ENCODE peak calls at places on chromosomes 2 and 18, in six cellular contexts. T, N, L, M, A and V are unnamed samples.

GRCh38 chr2:95269036-95269680 is 5.1 kb upstream of the PROM2 start:
- DNase-seq in T (no peak), N (no peak), L (peak; percentile 2), M (no peak), A (no peak), V (no peak)

GRCh38 chr2:160695402-160696060 is 201.9 kb upstream of the RBMS1 start:
- DNase-seq in T (no peak), N (no peak), L (no peak), M (no peak), A (no peak), V (no peak)

GRCh38 chr2:45992021-45992745 is 305.0 kb upstream of the EPAS1 start:
- DNase-seq in T (peak; percentile 95), N (peak; percentile 99), L (no peak), M (no peak), A (no peak), V (no peak)

GRCh38 chr2:46701152-46701551 is 214.5 kb downstream of the MCFD2 start:
- DNase-seq in T (no peak), N (no peak), L (no peak), M (no peak), A (no peak), V (peak; percentile 9)

GRCh38 chr2:121748202-121748601 is 7.2 kb upstream of the TSN start:
- DNase-seq in T (peak; percentile 55), N (peak; percentile 61), L (peak; percentile 28), M (peak; percentile 76), A (no peak), V (peak; percentile 28)

GRCh38 chr2:133489641-133490411 is 78.4 kb downstream of the NCKAP5 start:
- DNase-seq in T (no peak), N (no peak), L (no peak), M (no peak), A (no peak), V (no peak)

GRCh38 chr2:69518836-69519235 is 81.6 kb upstream of the NFU1 start:
- DNase-seq in T (no peak), N (no peak), L (peak; percentile 70), M (no peak), A (no peak), V (no peak)

GRCh38 chr18:66316708-66317107 is 287.2 kb downstream of the CDH19 start:
- DNase-seq in T (no peak), N (no peak), L (no peak), M (no peak), A (no peak), V (no peak)

GRCh38 chr2:212392048-212392447 is 146.6 kb downstream of the ERBB4 start:
- DNase-seq in T (no peak), N (no peak), L (no peak), M (no peak), A (no peak), V (no peak)

GRCh38 chr2:37080674-37081073 is 3.5 kb downstream of the HEATR5B start:
- DNase-seq in T (no peak), N (no peak), L (no peak), M (peak; percentile 37), A (no peak), V (peak; percentile 36)

GRCh38 chr2:1715184-1716012 is 28.9 kb downstream of the PXDN start:
- DNase-seq in T (no peak), N (no peak), L (no peak), M (no peak), A (peak; percentile 91), V (peak; percentile 87)

GRCh38 chr2:164826293-164827243 is 15.1 kb downstream of the COBLL1 start:
- DNase-seq in T (peak; percentile 81), N (no peak), L (no peak), M (no peak), A (peak; percentile 71), V (peak; percentile 66)

GRCh38 chr2:140892911-140893637 is 1237.7 kb downstream of the LRP1B start:
- DNase-seq in T (no peak), N (no peak), L (no peak), M (no peak), A (no peak), V (no peak)

GRCh38 chr2:25420820-25421237 is 79.1 kb upstream of the DNMT3A start:
- DNase-seq in T (no peak), N (no peak), L (no peak), M (peak; percentile 86), A (no peak), V (no peak)

GRCh38 chr2:190431907-190432306 is 23.8 kb downstream of the MFSD6 start:
- DNase-seq in T (no peak), N (no peak), L (no peak), M (no peak), A (no peak), V (peak; percentile 81)

GRCh38 chr18:28267276-28267675 is 90.3 kb upstream of the CDH2 start:
- DNase-seq in T (no peak), N (no peak), L (no peak), M (no peak), A (no peak), V (no peak)

GRCh38 chr2:232927793-232928563 is 57.9 kb downstream of the SNORC start:
- DNase-seq in T (no peak), N (no peak), L (peak; percentile 43), M (no peak), A (peak; percentile 84), V (no peak)

GRCh38 chr18:51025512-51025911 is 4.5 kb upstream of the SMAD4 start:
- DNase-seq in T (no peak), N (no peak), L (no peak), M (no peak), A (no peak), V (no peak)

GRCh38 chr18:79962311-79962710 is 2.1 kb upstream of the HSBP1L1 start:
- DNase-seq in T (no peak), N (no peak), L (no peak), M (no peak), A (no peak), V (no peak)

GRCh38 chr2:242053921-242054320 is 184.4 kb downstream of the RTP5 start:
- DNase-seq in T (no peak), N (no peak), L (no peak), M (no peak), A (no peak), V (no peak)

GRCh38 chr2:105294844-105295481 is 34.6 kb downstream of the TGFBRAP1 start:
- DNase-seq in T (peak; percentile 59), N (peak; percentile 66), L (peak; percentile 75), M (peak; percentile 64), A (peak; percentile 82), V (peak; percentile 57)

GRCh38 chr2:197779261-197779660 is 5.9 kb downstream of the BOLL start:
- DNase-seq in T (no peak), N (no peak), L (no peak), M (no peak), A (no peak), V (no peak)

GRCh38 chr18:45628979-45629958 is 14.0 kb downstream of the SLC14A2 start:
- DNase-seq in T (no peak), N (peak; percentile 2), L (no peak), M (peak; percentile 50), A (no peak), V (no peak)

GRCh38 chr2:113842919-113843736 is 46.8 kb upstream of the ACTR3 start:
- DNase-seq in T (no peak), N (no peak), L (no peak), M (no peak), A (no peak), V (no peak)

GRCh38 chr18:74541703-74542555 is 7.6 kb downstream of the CNDP1 start:
- DNase-seq in T (peak; percentile 92), N (no peak), L (no peak), M (no peak), A (no peak), V (no peak)

GRCh38 chr18:7173216-7173615 is 55.6 kb upstream of the LAMA1 start:
- DNase-seq in T (no peak), N (no peak), L (no peak), M (no peak), A (no peak), V (no peak)

GRCh38 chr18:7172611-7173010 is 55.0 kb upstream of the LAMA1 start:
- DNase-seq in T (no peak), N (no peak), L (no peak), M (no peak), A (no peak), V (no peak)

GRCh38 chr18:7174359-7175107 is 56.4 kb upstream of the LRRC30 start:
- DNase-seq in T (peak; percentile 10), N (no peak), L (peak; percentile 28), M (peak; percentile 21), A (peak; percentile 36), V (no peak)

DNA sequence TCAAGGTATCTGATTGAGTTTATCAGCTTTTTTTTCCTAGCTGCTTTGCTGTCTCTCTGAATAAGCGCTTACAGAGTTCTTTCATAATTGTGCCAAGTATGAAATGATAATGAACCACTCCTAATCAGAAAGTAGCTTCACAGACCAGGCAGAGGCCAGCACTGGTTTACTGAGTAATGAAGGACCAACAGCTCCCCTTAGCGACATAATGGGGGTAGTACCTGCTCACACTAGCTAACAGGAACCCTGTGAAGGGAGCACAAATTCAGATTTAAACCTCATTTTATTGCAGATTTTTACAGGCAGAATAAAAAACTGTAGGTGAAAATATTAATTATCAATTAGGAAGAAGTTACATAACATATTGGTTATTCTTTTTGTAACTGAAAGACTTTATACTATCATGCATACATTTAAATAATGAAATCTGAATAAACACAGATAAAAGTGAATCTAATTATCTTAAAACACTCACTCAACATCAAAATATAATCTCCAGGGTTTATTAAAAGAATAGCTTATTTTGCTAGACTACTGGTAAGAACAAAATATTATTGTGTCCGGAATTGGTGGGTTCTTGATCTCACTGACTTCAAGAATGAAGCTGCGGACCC is 53.7 kb upstream of the LRRC30 start:
- DNase-seq in T (peak; percentile 45), N (peak; percentile 54), L (peak; percentile 57), M (peak; percentile 57), A (peak; percentile 86), V (peak; percentile 49)
- TF ChIP-seq MAX in T (no peak), N (no peak), L (no peak), M (no peak), A (no peak), V (no peak)

DNA sequence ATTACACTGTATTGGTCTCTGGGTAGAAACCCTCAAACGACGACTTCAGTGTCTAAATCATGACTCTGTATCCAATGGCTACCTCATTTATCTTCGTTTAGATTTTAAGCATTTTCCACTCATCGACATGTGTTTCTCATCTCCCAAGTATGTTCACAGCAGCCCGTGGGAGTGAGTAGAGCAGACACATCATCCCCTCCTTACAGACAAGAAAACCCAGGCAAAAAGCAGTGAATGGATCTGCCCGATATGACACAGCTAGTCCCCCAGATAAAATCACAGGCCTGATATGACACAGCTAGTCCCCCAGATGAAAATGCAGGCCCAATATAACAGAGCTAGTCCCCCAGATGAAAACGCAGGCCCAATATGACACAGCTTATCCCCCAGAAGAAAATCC is 279.7 kb downstream of the TNS1 start:
- DNase-seq in T (no peak), N (no peak), L (no peak), M (no peak), A (peak; percentile 27), V (no peak)
- TF ChIP-seq MAX in T (no peak), N (no peak), L (no peak), M (no peak), A (no peak), V (no peak)

DNA sequence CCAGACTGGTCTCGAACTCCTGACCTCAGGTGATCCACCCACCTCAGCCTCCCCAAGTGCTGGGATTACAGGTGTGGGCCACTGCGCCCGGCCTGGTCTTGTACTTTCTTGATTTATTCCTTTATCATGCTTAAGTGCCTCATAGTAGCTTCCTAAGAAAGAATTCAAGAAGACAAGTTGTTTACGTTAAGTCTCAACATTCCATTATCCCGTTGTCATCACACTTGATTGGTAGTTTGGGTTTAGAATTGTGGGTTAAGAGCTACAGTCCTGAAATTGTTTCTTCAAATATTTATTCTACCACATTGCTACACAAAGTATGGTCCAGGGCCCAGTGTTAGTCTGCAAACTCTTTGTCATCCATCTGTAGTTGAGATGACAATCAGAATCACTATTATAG is 194.0 kb downstream of the VWC2L start:
- DNase-seq in T (no peak), N (peak; percentile 4), L (no peak), M (no peak), A (no peak), V (no peak)
- TF ChIP-seq MAX in T (no peak), N (no peak), L (no peak), M (no peak), A (no peak), V (no peak)

GRCh38 chr2:32963941-32964340 is 17.2 kb downstream of the LTBP1 start:
- DNase-seq in T (no peak), N (no peak), L (no peak), M (no peak), A (no peak), V (no peak)
- TF ChIP-seq MAX in T (no peak), N (no peak), L (no peak), M (no peak), A (no peak), V (no peak)